ENCODE peak calls at places on chromosomes 6 and 20, in four cellular contexts. Y is WTC11, O is stomach, I is tibial nerve. S is an unnamed sample.

GRCh38 chr6:52985228-52985627 is 9.9 kb downstream of the GSTA4 start:
- DNase-seq in Y (no peak), O (no peak), I (no peak), S (no peak)

GRCh38 chr6:158377866-158378265 is 65.6 kb downstream of the TULP4 start:
- DNase-seq in Y (no peak), O (no peak), I (no peak), S (no peak)

GRCh38 chr6:14658909-14659561 is 541.5 kb downstream of the CD83 start:
- DNase-seq in Y (no peak), O (no peak), I (peak), S (no peak)

GRCh38 chr6:101195581-101195980 is 197.9 kb upstream of the GRIK2 start:
- DNase-seq in Y (no peak), O (no peak), I (no peak), S (no peak)

GRCh38 chr6:143986463-143986862 is 21.6 kb downstream of the PLAGL1 start:
- DNase-seq in Y (no peak), O (no peak), I (no peak), S (no peak)

GRCh38 chr20:17562804-17563305 is 7.0 kb upstream of the DSTN start:
- DNase-seq in Y (no peak), O (no peak), I (no peak), S (no peak)

GRCh38 chr20:54208492-54209044 is 681 bp downstream of the PFDN4 start:
- DNase-seq in Y (no peak), O (no peak), I (no peak), S (no peak)

GRCh38 chr6:110097443-110097842 is 82.0 kb downstream of the WASF1 start:
- DNase-seq in Y (no peak), O (no peak), I (no peak), S (no peak)

GRCh38 chr6:81995548-81996289 is 243.2 kb upstream of the TENT5A start:
- DNase-seq in Y (no peak), O (no peak), I (no peak), S (no peak)

GRCh38 chr6:41066867-41067304 is 5.3 kb downstream of the OARD1 start:
- DNase-seq in Y (peak), O (peak), I (peak), S (no peak)

GRCh38 chr6:111614833-111615582 is 9.3 kb upstream of the TRAF3IP2 start:
- DNase-seq in Y (peak), O (peak), I (no peak), S (no peak)

GRCh38 chr20:63706852-63707557 is 771 bp downstream of the ARFRP1 start:
- DNase-seq in Y (peak), O (no peak), I (no peak), S (peak)
- TF ChIP-seq CTCF in Y (peak), O (no peak), I (no peak), S (peak)

GRCh38 chr20:62898970-62899632 is 27.2 kb downstream of the DIDO1 start:
- DNase-seq in Y (no peak), O (no peak), I (no peak), S (no peak)

GRCh38 chr20:62901891-62902290 is 24.4 kb downstream of the DIDO1 start:
- DNase-seq in Y (no peak), O (no peak), I (no peak), S (no peak)

GRCh38 chr20:62900692-62901584 is 25.4 kb downstream of the DIDO1 start:
- DNase-seq in Y (no peak), O (peak), I (no peak), S (no peak)

GRCh38 chr20:62899633-62900051 is 26.7 kb downstream of the DIDO1 start:
- DNase-seq in Y (no peak), O (no peak), I (no peak), S (no peak)

GRCh38 chr20:62900052-62900691 is 26.1 kb downstream of the DIDO1 start:
- DNase-seq in Y (peak), O (peak), I (peak), S (peak)
- TF ChIP-seq CTCF in Y (peak), O (peak), I (peak), S (peak)

GRCh38 chr6:152993431-152993830 is 9.1 kb downstream of the MTRF1L start:
- DNase-seq in Y (no peak), O (no peak), I (no peak), S (no peak)
- TF ChIP-seq CTCF in Y (no peak), O (no peak), I (no peak), S (peak)

GRCh38 chr6:24524801-24525200 is 30.0 kb downstream of the ALDH5A1 start:
- DNase-seq in Y (peak), O (no peak), I (no peak), S (no peak)
- TF ChIP-seq CTCF in Y (no peak), O (no peak), I (no peak), S (peak)

GRCh38 chr6:21596379-21597242 is 3.1 kb downstream of the SOX4 start:
- DNase-seq in Y (peak), O (peak), I (peak), S (peak)

GRCh38 chr6:21594427-21595264 is 1.1 kb downstream of the SOX4 start:
- DNase-seq in Y (peak), O (peak), I (peak), S (peak)

GRCh38 chr6:21595265-21595950 is 1.9 kb downstream of the SOX4 start:
- DNase-seq in Y (peak), O (peak), I (peak), S (no peak)

GRCh38 chr6:21597243-21597682 is 3.7 kb downstream of the SOX4 start:
- DNase-seq in Y (no peak), O (no peak), I (no peak), S (no peak)

DNA sequence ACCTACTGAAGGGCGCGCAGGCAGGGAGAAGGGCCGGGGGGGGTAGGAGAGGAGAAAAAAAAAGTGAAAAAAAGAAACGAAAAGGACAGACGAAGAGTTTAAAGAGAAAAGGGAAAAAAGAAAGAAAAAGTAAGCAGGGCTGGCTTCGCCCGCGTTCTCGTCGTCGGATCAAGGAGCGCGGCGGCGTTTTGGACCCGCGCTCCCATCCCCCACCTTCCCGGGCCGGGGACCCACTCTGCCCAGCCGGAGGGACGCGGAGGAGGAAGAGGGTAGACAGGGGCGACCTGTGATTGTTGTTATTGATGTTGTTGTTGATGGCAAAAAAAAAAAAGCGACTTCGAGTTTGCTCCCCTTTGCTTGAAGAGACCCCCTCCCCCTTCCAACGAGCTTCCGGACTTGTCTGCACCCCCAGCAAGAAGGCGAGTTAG is 2.4 kb downstream of the SOX4 start:
- DNase-seq in Y (no peak), O (no peak), I (no peak), S (no peak)
- TF ChIP-seq CTCF in Y (no peak), O (no peak), I (no peak), S (no peak)

GRCh38 chr20:16434087-16434664 is 139.1 kb downstream of the KIF16B start:
- DNase-seq in Y (peak), O (peak), I (peak), S (peak)
- TF ChIP-seq CTCF in Y (peak), O (peak), I (peak), S (peak)

GRCh38 chr6:10404107-10404798 is 10.6 kb downstream of the TFAP2A start:
- DNase-seq in Y (peak), O (peak), I (peak), S (peak)
- TF ChIP-seq CTCF in Y (no peak), O (peak), I (peak), S (peak)

DNA sequence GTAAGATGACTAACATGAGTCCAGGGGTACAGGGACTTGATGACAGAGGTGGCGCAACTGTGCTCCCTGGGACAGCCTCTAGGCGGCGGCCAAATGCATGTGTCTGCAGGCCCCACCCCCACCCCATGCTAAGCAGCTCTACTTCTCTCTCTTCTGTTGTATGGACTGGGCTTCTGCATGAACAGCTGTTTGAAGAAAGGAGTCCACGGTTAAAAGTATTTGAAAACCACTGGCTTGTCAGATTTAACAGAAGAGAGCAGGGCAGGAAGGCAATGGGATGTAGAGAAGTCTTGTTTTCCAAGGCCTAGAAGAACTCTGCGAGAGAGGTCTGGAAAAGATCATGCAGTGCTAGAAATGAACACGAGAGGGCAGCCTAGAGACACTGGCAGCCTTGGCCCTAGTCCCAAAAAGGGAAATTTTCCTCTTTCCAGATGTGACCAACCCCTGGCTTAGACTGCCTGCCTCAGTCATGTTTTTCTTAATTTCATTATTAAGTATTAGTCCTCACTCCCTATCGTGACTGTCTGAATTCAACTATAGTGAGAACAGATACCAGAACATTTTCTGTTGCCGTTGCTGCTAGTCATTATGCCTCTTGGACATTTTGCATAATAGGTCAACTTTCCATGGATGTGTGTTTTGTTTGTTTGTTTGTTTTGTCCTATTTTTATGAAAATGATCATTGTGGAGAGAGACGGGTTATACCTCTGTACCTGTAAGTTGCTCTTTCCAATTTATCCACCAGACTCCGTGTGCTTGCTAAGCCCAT is 265.0 kb downstream of the ADGRG6 start:
- DNase-seq in Y (peak), O (peak), I (peak), S (no peak)
- TF ChIP-seq CTCF in Y (peak), O (peak), I (peak), S (peak)

GRCh38 chr6:116096979-116097816 is 3.5 kb upstream of the NT5DC1 start:
- DNase-seq in Y (no peak), O (no peak), I (no peak), S (no peak)
- TF ChIP-seq CTCF in Y (peak), O (peak), I (peak), S (peak)

GRCh38 chr20:33337119-33337518 is 54.1 kb downstream of the BPIFB1 start:
- DNase-seq in Y (no peak), O (no peak), I (no peak), S (no peak)
- TF ChIP-seq CTCF in Y (no peak), O (no peak), I (no peak), S (no peak)